ENCODE peak calls at places on chromosomes 6 and 20, in six cellular contexts. X is CD8-positive, alpha-beta T cell; O is suprapubic skin; E is foreskin fibroblast; Q is mucosa of descending colon; P is ovary. Y is an unnamed sample.

GRCh38 chr6:159837511-159837910 is 37.4 kb downstream of the PNLDC1 start:
- DNase-seq in X (no peak), O (no peak), E (no peak), Q (no peak), P (no peak), Y (no peak)

GRCh38 chr20:60138263-60139127 is 180.3 kb downstream of the CDH26 start:
- DNase-seq in P (peak), E (no peak), Q (peak), O (no peak), X (peak), Y (no peak)

GRCh38 chr6:90230547-90231240 is 65.9 kb downstream of the BACH2 start:
- DNase-seq in O (no peak), X (no peak), E (no peak), P (no peak), Q (no peak), Y (no peak)

GRCh38 chr20:21901470-21902275 is 196.2 kb downstream of the PAX1 start:
- DNase-seq in X (no peak), O (peak), P (no peak), E (no peak), Q (peak), Y (peak)

GRCh38 chr6:150720774-150721233 is 121.1 kb downstream of the PLEKHG1 start:
- DNase-seq in X (no peak), P (no peak), Q (no peak), O (no peak), E (no peak), Y (no peak)

GRCh38 chr6:18022398-18023231 is 35.2 kb upstream of the KIF13A start:
- DNase-seq in Q (no peak), P (no peak), X (no peak), E (peak), O (no peak), Y (no peak)

GRCh38 chr20:8216375-8217200 is 84.5 kb downstream of the PLCB1 start:
- DNase-seq in E (no peak), Q (no peak), X (no peak), P (no peak), O (no peak), Y (no peak)

GRCh38 chr6:33430991-33431879 is 11.4 kb downstream of the SYNGAP1 start:
- DNase-seq in X (peak), E (no peak), Q (peak), O (no peak), P (peak), Y (peak)

GRCh38 chr6:24376875-24377274 is 19.0 kb upstream of the DCDC2 start:
- DNase-seq in P (no peak), E (no peak), O (no peak), Q (no peak), X (no peak), Y (no peak)

GRCh38 chr20:37979021-37979985 is 54.0 kb downstream of the TTI1 start:
- DNase-seq in E (no peak), P (no peak), O (no peak), X (no peak), Q (no peak), Y (no peak)

GRCh38 chr20:1844723-1845523 is 50.3 kb upstream of the SIRPA start:
- DNase-seq in P (no peak), Q (peak), X (no peak), O (no peak), E (no peak), Y (peak)

GRCh38 chr6:156790711-156791110 is 13.5 kb downstream of the ARID1B start:
- DNase-seq in Q (no peak), P (no peak), E (no peak), X (no peak), O (no peak), Y (no peak)
- H3K4me3 ChIP-seq in Q (no peak), P (no peak), E (no peak), X (no peak), O (no peak), Y (no peak)

GRCh38 chr6:169160855-169161560 is 92.6 kb downstream of the THBS2 start:
- DNase-seq in Q (no peak), X (no peak), O (no peak), P (peak), E (no peak), Y (no peak)

GRCh38 chr6:169161572-169162167 is 92.0 kb downstream of the THBS2 start:
- DNase-seq in X (no peak), E (no peak), P (no peak), O (no peak), Q (no peak), Y (no peak)

GRCh38 chr6:169164451-169164850 is 89.2 kb downstream of the THBS2 start:
- DNase-seq in X (no peak), P (no peak), O (no peak), E (no peak), Q (no peak), Y (no peak)

GRCh38 chr6:169162968-169163903 is 90.4 kb downstream of the THBS2 start:
- DNase-seq in Q (peak), E (peak), X (no peak), O (peak), P (peak), Y (no peak)

DNA sequence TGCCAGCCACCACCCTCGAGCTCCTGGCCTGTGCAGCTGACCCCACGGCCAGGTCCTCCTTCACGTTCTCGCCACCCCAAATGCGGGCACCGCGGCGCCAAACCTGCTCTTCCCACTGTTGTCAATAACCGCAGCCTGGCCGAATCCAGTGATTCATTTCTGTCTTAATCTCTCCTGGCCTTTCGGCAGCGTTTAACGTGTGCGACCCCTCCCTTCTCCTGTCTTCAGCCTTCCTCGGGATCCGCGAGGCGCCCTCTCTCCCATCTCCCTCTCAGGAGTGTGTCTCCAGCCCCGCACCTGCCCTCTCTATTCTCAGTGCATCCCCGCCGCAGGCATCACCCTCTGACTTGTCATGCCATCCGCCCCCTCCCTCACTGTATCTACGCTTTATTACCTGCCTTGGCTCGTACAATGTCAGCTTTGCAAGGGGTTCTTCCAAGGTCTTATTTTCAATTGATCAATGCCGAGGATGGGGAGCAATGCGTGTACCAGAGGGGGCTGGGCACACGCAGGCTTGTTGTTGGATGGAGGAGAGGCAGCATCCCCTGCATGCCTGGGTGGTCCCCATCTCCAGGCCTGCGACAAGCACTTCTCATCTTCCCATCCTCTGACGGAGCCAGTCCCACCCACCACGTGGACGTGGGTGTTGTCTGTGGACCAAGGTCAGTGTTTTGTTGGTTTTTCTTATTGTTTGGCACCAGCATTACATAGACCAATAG is 91.2 kb downstream of the THBS2 start:
- DNase-seq in E (no peak), Q (no peak), P (peak), O (no peak), X (no peak), Y (no peak)
- H3K4me3 ChIP-seq in E (peak), Q (no peak), P (no peak), O (no peak), X (no peak), Y (no peak)

DNA sequence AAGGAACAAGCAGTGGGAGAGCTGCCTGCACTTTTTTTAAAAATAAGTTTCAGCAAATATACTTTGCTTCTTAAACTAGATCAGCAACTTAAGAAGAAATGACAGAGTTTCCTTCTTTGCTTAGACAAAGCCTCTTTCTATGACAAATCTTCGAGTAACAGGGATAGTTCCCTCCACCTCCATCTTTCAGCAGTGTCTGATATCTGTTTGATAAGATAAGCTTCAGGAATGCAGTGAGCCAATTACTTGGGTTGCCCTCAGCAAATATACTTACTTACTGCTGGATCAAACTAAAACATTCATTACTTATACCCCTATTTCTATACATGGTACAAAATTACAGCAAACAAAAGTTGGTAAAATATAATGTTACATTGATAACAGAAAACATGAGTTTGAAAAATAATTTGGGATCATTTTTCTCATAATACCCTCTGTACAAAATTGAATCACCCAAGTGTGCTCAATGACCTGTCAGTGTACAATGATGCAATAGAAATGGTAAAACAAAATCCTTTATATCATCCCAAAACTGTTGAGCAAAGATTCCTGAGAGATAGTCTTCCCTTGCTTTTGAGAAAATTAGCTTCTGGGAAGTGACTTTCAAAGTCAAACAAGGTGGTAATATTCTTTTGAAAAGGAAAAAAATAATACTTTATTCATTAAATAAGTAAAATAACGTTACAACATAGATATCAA is 24.5 kb downstream of the FRK start:
- DNase-seq in O (no peak), X (no peak), Q (no peak), P (no peak), E (no peak), Y (no peak)
- H3K4me3 ChIP-seq in O (no peak), X (no peak), Q (no peak), P (no peak), E (no peak), Y (no peak)

DNA sequence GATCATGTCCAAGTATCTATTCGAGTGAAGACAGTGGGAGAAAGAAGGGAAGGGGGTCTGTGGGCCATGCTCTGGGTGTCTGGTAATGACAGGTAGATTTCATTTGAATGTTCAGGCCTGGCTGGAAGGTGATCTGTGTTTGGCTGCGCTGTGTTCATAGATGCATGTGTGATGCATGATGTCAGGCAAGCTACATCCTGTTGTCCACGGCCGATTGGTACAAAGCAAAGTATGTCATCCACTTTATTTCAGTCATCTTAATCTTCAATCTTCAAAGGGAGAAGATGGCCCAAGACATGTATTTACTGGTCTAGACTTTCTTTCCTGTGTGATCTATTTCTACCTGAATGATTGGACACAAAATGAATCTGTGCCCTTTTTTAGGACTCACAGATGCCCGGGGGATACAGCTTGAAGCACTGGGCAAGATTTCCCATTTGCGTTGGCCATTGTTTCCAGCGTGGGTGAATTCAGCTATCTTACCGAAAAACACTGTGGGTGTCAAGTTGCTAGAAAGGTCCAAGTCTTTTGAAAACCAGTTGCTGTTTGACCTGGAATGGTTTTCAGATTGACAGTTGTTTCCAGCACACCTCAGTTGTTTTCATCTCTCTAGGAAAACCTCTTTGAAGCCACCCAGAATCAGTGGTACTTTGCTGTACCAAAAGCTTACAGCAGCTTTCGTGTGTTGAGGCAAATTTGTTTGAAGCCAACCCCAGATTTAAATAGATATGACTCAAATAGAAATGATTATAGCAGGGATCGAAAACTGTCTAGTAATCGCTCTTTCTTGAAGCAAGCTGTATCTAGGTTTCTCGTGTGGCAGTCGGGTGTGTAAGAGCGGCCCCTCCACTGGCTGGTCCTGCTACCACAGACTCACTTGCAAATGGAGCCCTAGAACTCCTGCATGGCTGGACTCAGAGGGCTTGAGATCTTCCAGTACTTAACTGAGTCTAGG is 27.2 kb downstream of the DUSP22 start:
- DNase-seq in X (no peak), Q (no peak), P (no peak), E (no peak), O (no peak), Y (no peak)
- H3K4me3 ChIP-seq in X (no peak), Q (no peak), P (no peak), E (no peak), O (no peak), Y (no peak)

GRCh38 chr6:43634702-43635303 is 837 bp upstream of the MAD2L1BP start:
- DNase-seq in P (no peak), X (no peak), Q (no peak), O (no peak), E (no peak), Y (no peak)
- H3K4me3 ChIP-seq in P (no peak), X (peak), Q (no peak), O (no peak), E (no peak), Y (no peak)

Y was measured in heart left ventricle.